ENCODE peak calls at places on chromosome 13, in nine cellular contexts. S is epithelial cell of proximal tubule, Z is fibroblast of pulmonary artery, M is right lobe of liver, U is neural progenitor cell, V is mammary epithelial cell, I is IMR-90, W is fibroblast of mammary gland, A is fibroblast of lung. C is an unnamed sample.

GRCh38 chr13:74438911-74439310 is 304.7 kb upstream of the KLF12 start:
- DNase-seq in I (no peak), S (no peak), U (no peak), V (no peak), M (no peak), W (no peak), A (no peak), Z (no peak), C (no peak)

GRCh38 chr13:51715613-51716012 is 88.3 kb downstream of the DHRS12 start:
- DNase-seq in Z (no peak), W (no peak), I (no peak), A (no peak), V (peak; percentile 65), U (no peak), M (no peak), S (no peak), C (no peak)

GRCh38 chr13:106241974-106242373 is 293.5 kb downstream of the EFNB2 start:
- DNase-seq in M (no peak), V (no peak), U (no peak), S (no peak), Z (no peak), A (no peak), W (no peak), I (peak; percentile 2), C (no peak)

GRCh38 chr13:23414682-23415081 is 18.8 kb downstream of the SACS start:
- DNase-seq in V (peak; percentile 58), S (no peak), I (no peak), W (no peak), Z (no peak), A (no peak), U (no peak), M (no peak), C (no peak)

GRCh38 chr13:95356916-95357315 is 55.7 kb upstream of the ABCC4 start:
- DNase-seq in A (no peak), S (no peak), U (no peak), I (no peak), Z (no peak), V (no peak), W (no peak), M (no peak), C (no peak)

GRCh38 chr13:23460309-23460708 is 26.8 kb upstream of the SACS start:
- DNase-seq in S (no peak), I (no peak), W (no peak), V (no peak), U (no peak), Z (no peak), A (no peak), M (no peak), C (no peak)

GRCh38 chr13:91609353-91609752 is 210.9 kb downstream of the GPC5 start:
- DNase-seq in U (no peak), Z (peak; percentile 6), V (no peak), A (peak; percentile 76), W (peak; percentile 0), I (peak; percentile 54), M (no peak), S (no peak), C (no peak)

GRCh38 chr13:73090116-73090811 is 31.5 kb downstream of the KLF5 start:
- DNase-seq in Z (peak; percentile 78), I (peak; percentile 91), U (no peak), A (peak; percentile 65), W (peak; percentile 80), V (peak; percentile 91), M (no peak), S (peak; percentile 85), C (peak; percentile 58)

GRCh38 chr13:112643759-112644459 is 45.9 kb upstream of the ATP11A start:
- DNase-seq in I (no peak), W (no peak), M (peak; percentile 74), A (no peak), U (no peak), S (no peak), Z (no peak), V (no peak), C (no peak)

GRCh38 chr13:24459234-24459633 is 53.3 kb downstream of the PARP4 start:
- DNase-seq in M (no peak), A (peak; percentile 93), S (no peak), I (peak; percentile 90), V (no peak), U (no peak), Z (peak; percentile 85), W (peak; percentile 80), C (no peak)

GRCh38 chr13:95083758-95084157 is 217.5 kb downstream of the ABCC4 start:
- DNase-seq in A (peak; percentile 20), U (no peak), Z (peak; percentile 70), M (no peak), W (peak; percentile 92), V (peak; percentile 65), I (peak; percentile 90), S (peak; percentile 40), C (no peak)

GRCh38 chr13:114311908-114312307 is 2.4 kb upstream of the CHAMP1 start:
- DNase-seq in I (no peak), U (no peak), W (peak; percentile 85), M (no peak), Z (no peak), V (no peak), A (no peak), S (no peak), C (no peak)

GRCh38 chr13:47241446-47241845 is 344.6 kb upstream of the HTR2A start:
- DNase-seq in M (no peak), I (no peak), V (no peak), A (no peak), Z (no peak), U (no peak), W (no peak), S (no peak), C (no peak)

GRCh38 chr13:99542788-99543406 is 41.6 kb downstream of the TM9SF2 start:
- DNase-seq in I (no peak), W (no peak), V (no peak), M (no peak), U (no peak), Z (no peak), A (no peak), S (no peak), C (no peak)

GRCh38 chr13:65499251-65499650 is 1730.9 kb downstream of the PCDH9 start:
- DNase-seq in W (peak; percentile 25), Z (no peak), S (no peak), U (no peak), M (no peak), A (no peak), I (no peak), V (no peak), C (no peak)

GRCh38 chr13:96089749-96090239 is at the start of gene HS6ST3:
- DNase-seq in V (peak; percentile 14), W (no peak), Z (no peak), M (peak; percentile 64), A (no peak), S (no peak), U (peak; percentile 75), I (no peak), C (no peak)

GRCh38 chr13:27921421-27921960 is 1.7 kb downstream of the PDX1 start:
- DNase-seq in Z (no peak), U (peak; percentile 43), W (no peak), S (no peak), A (no peak), I (no peak), M (no peak), V (no peak), C (no peak)

GRCh38 chr13:51825165-51825592 is 19.8 kb downstream of the TMEM272 start:
- DNase-seq in V (peak; percentile 41), M (no peak), A (no peak), U (no peak), S (no peak), Z (peak; percentile 81), I (no peak), W (peak; percentile 30), C (no peak)

GRCh38 chr13:110394371-110394841 is 87.3 kb downstream of the COL4A2 start:
- DNase-seq in I (peak; percentile 94), W (peak; percentile 92), Z (peak; percentile 50), A (peak; percentile 93), U (no peak), S (no peak), V (no peak), M (no peak), C (no peak)

GRCh38 chr13:41457589-41458186 is 338 bp downstream of the RGCC start:
- DNase-seq in A (no peak), I (no peak), V (no peak), U (no peak), M (no peak), W (no peak), S (no peak), Z (no peak), C (no peak)

DNA sequence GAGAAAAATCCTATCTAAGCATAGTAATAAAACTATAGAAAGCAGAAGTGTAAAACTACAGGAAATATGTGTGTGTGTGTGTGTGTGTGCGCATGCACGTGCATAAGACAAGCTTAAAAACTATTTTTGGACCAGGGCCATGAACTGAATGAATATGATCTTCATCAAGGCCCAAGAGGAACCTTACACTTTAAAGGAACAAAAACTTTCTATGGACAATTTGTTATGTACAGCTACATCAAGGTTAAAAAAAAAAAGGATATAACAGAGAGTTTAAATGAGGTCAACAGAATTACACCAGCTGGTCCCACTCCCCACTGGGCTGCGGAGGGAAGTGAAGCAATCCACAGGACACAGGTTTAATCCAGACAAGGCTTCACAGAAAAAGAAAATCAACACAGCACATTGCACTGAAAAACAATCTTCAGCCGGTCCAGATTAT is 151.1 kb downstream of the LHFPL6 start:
- DNase-seq in Z (peak; percentile 83), W (peak; percentile 37), M (no peak), V (no peak), A (peak; percentile 58), I (peak; percentile 30), S (no peak), U (no peak), C (peak; percentile 47)
- H3K4me3 ChIP-seq in Z (no peak overlapping the region), W (no peak overlapping the region), M (no peak overlapping the region), V (no peak overlapping the region), A (no peak overlapping the region), I (no peak overlapping the region), S (no peak overlapping the region), U (no peak overlapping the region), C (no peak overlapping the region)

DNA sequence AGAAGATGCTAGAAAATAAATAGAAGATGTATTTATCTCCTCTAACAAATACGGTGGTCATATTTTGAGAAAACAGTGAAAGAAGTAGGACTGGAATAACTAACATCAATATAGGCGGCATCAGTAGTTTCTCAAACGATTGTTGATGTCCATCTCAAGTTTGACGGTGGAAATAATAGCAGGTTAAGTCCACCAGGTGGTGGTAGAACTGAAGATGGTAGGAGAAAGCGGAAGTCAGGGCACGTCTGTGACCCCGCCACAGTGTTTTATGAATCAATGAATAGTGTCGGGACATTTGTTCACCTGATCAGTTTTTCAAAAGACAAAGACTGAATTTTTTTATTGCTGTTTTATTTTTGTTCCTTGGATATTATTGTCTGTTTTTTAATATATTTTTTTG is 706.4 kb upstream of the SLC10A2 start:
- DNase-seq in Z (no peak), V (no peak), S (no peak), I (no peak), A (no peak), W (no peak), U (no peak), M (no peak), C (no peak)
- TF ChIP-seq CTCF in Z (peak; percentile 5), V (no peak), S (peak; percentile 41), I (no peak), A (no peak), W (no peak), U (peak; percentile 38), M (no peak), C (peak; percentile 19)

GRCh38 chr13:33205224-33205623 is 80.3 kb downstream of the STARD13 start:
- DNase-seq in I (no peak), Z (no peak), A (no peak), U (no peak), S (no peak), M (no peak), W (no peak), V (no peak), C (no peak)
- H3K4me3 ChIP-seq in I (no peak overlapping the region), Z (peak overlapping the region; percentile 30), A (peak overlapping the region; percentile 19), U (no peak overlapping the region), S (no peak overlapping the region), M (no peak overlapping the region), W (peak overlapping the region; percentile 4), V (no peak overlapping the region), C (no peak overlapping the region)

GRCh38 chr13:49791214-49791752 is 1.2 kb downstream of the KPNA3 start:
- DNase-seq in I (peak; percentile 35), S (peak; percentile 12), W (peak; percentile 46), A (peak; percentile 63), V (peak; percentile 32), U (peak; percentile 50), M (no peak), Z (peak; percentile 39), C (no peak)
- TF ChIP-seq CTCF in I (no peak), S (peak; percentile 30), W (no peak), A (no peak), V (no peak), U (no peak), M (peak; percentile 38), Z (peak; percentile 6), C (no peak)